ENCODE peak calls at places on chromosome 21, in seven cellular contexts. N, G, T, V, B, S and A are unnamed samples.

GRCh38 chr21:26148071-26148470 is 22.5 kb downstream of the APP start:
- DNase-seq in N (peak; percentile 62), V (peak; percentile 49), G (no peak), T (no peak), S (no peak), B (no peak), A (peak; percentile 94)

GRCh38 chr21:37244506-37245083 is 22.5 kb downstream of the VPS26C start:
- DNase-seq in N (no peak), B (no peak), V (no peak), G (no peak), S (no peak), T (peak; percentile 30), A (no peak)

GRCh38 chr21:25925936-25926335 is 191.2 kb downstream of the GABPA start:
- DNase-seq in V (peak; percentile 86), N (no peak), B (no peak), T (no peak), S (no peak), G (no peak), A (no peak)

GRCh38 chr21:14536929-14537328 is 9.2 kb downstream of the SAMSN1 start:
- DNase-seq in G (no peak), N (no peak), B (no peak), T (no peak), S (no peak), V (no peak), A (no peak)

GRCh38 chr21:43195131-43196021 is 26.6 kb downstream of the CRYAA start:
- DNase-seq in G (no peak), V (peak; percentile 56), N (no peak), S (peak; percentile 46), B (no peak), T (no peak), A (no peak)

GRCh38 chr21:37658994-37659458 is 257.2 kb downstream of the KCNJ6 start:
- DNase-seq in V (peak; percentile 77), N (no peak), B (no peak), S (no peak), T (no peak), G (no peak), A (peak; percentile 33)

GRCh38 chr21:35203093-35204021 is 154.3 kb upstream of the RUNX1 start:
- DNase-seq in N (no peak), B (no peak), V (peak; percentile 84), G (no peak), S (no peak), T (no peak), A (no peak)

GRCh38 chr21:36260030-36260787 is 59.8 kb upstream of the MORC3 start:
- DNase-seq in B (no peak), N (peak; percentile 56), G (peak; percentile 43), V (peak; percentile 81), T (peak; percentile 72), S (no peak), A (peak; percentile 53)

GRCh38 chr21:32392299-32392879 is 423 bp downstream of the URB1 start:
- DNase-seq in B (no peak), G (no peak), V (no peak), S (no peak), T (peak; percentile 14), N (no peak), A (peak; percentile 26)